ENCODE peak calls at places on chromosomes 12 and 14, in five cellular contexts. J is body of pancreas, U is MM.1S, P is pancreas, G is upper lobe of right lung. K is an unnamed sample.

GRCh38 chr12:100651694-100652093 is 78.2 kb downstream of the GAS2L3 start:
- DNase-seq in J (no peak), U (no peak), P (no peak), G (no peak), K (no peak)

GRCh38 chr14:63857467-63858030 is 4.7 kb downstream of the SYNE2 start:
- DNase-seq in J (no peak), U (no peak), P (no peak), G (no peak), K (no peak)

GRCh38 chr12:24562761-24563392 is 386.0 kb downstream of the BCAT1 start:
- DNase-seq in J (peak), U (peak), P (no peak), G (peak), K (peak)

GRCh38 chr12:6775185-6775770 is 3.0 kb downstream of the LAG3 start:
- DNase-seq in J (no peak), U (no peak), P (no peak), G (no peak), K (no peak)

GRCh38 chr12:102232446-102232845 is 34.8 kb upstream of the PMCH start:
- DNase-seq in J (no peak), U (no peak), P (no peak), G (no peak), K (no peak)

GRCh38 chr12:53727310-53728041 is at the start of gene CALCOCO1:
- DNase-seq in J (peak), U (peak), P (peak), G (peak), K (peak)

GRCh38 chr14:101200008-101200649 is 296.6 kb upstream of the RTL1 start:
- DNase-seq in J (no peak), U (no peak), P (no peak), G (no peak), K (no peak)

GRCh38 chr12:9325513-9325912 is 117.3 kb upstream of the PZP start:
- DNase-seq in J (no peak), U (no peak), P (no peak), G (no peak), K (no peak)

GRCh38 chr14:61940669-61941420 is 178.6 kb downstream of the SNAPC1 start:
- DNase-seq in J (no peak), U (no peak), P (no peak), G (no peak), K (no peak)

GRCh38 chr12:99450231-99450630 is 197.3 kb upstream of the GARIN6 start:
- DNase-seq in J (no peak), U (no peak), P (no peak), G (no peak), K (no peak)

GRCh38 chr12:88951860-88952483 is 371.7 kb upstream of the KITLG start:
- DNase-seq in J (no peak), U (no peak), P (no peak), G (no peak), K (no peak)

GRCh38 chr12:96427269-96427729 is 27.1 kb upstream of the CDK17 start:
- DNase-seq in J (peak), U (no peak), P (peak), G (no peak), K (no peak)

GRCh38 chr12:106871477-106871876 is 84.2 kb upstream of the TMEM263 start:
- DNase-seq in J (no peak), U (no peak), P (no peak), G (no peak), K (no peak)

GRCh38 chr12:66768293-66768692 is 89.4 kb upstream of the GRIP1 start:
- DNase-seq in J (no peak), U (no peak), P (no peak), G (no peak), K (no peak)

GRCh38 chr14:83867871-83868270 is 1662.1 kb upstream of the FLRT2 start:
- DNase-seq in J (no peak), U (no peak), P (no peak), G (no peak), K (no peak)

GRCh38 chr12:75526655-75527511 is 15.5 kb upstream of the KRR1 start:
- DNase-seq in J (no peak), U (peak), P (no peak), G (no peak), K (no peak)

GRCh38 chr12:114403044-114403689 is 2.8 kb downstream of the TBX5 start:
- DNase-seq in J (no peak), U (no peak), P (no peak), G (no peak), K (no peak)

GRCh38 chr12:8033153-8034044 is 883 bp downstream of the FOXJ2 start:
- DNase-seq in J (peak), U (peak), P (peak), G (no peak), K (no peak)

GRCh38 chr14:94388027-94388895 is at the start of gene SERPINA1:
- DNase-seq in J (peak), U (no peak), P (peak), G (peak), K (no peak)

GRCh38 chr12:104377507-104377812 is 73.9 kb downstream of the EID3 start:
- DNase-seq in J (no peak), U (no peak), P (no peak), G (no peak), K (no peak)

GRCh38 chr14:105456736-105457703 is 17.6 kb upstream of the CRIP2 start:
- DNase-seq in J (no peak), U (no peak), P (no peak), G (no peak), K (no peak)

GRCh38 chr12:87120440-87120839 is 864.2 kb upstream of the MGAT4C start:
- DNase-seq in J (no peak), U (no peak), P (no peak), G (no peak), K (no peak)

GRCh38 chr14:95533391-95533821 is 1.4 kb upstream of the GLRX5 start:
- DNase-seq in J (no peak), U (no peak), P (no peak), G (no peak), K (no peak)

GRCh38 chr12:115325858-115326257 is 641.9 kb upstream of the TBX3 start:
- DNase-seq in J (no peak), U (no peak), P (no peak), G (no peak), K (no peak)

GRCh38 chr14:38282941-38283340 is 27.0 kb upstream of the CLEC14A start:
- DNase-seq in J (no peak), U (no peak), P (no peak), G (no peak), K (no peak)

GRCh38 chr14:38278035-38278434 is 22.1 kb upstream of the CLEC14A start:
- DNase-seq in J (no peak), U (no peak), P (no peak), G (no peak), K (no peak)

GRCh38 chr14:38279556-38279955 is 23.7 kb upstream of the CLEC14A start:
- DNase-seq in J (no peak), U (no peak), P (no peak), G (no peak), K (no peak)
- H3K27ac ChIP-seq in J (no peak), U (no peak), P (no peak), G (no peak), K (no peak)

GRCh38 chr14:33280646-33281045 is 342.0 kb downstream of the NPAS3 start:
- DNase-seq in J (no peak), U (no peak), P (no peak), G (no peak), K (no peak)

GRCh38 chr14:33285902-33286700 is 347.4 kb downstream of the NPAS3 start:
- DNase-seq in J (no peak), U (no peak), P (no peak), G (no peak), K (no peak)

GRCh38 chr14:33282181-33282580 is 343.5 kb downstream of the NPAS3 start:
- DNase-seq in J (no peak), U (no peak), P (no peak), G (no peak), K (no peak)

GRCh38 chr14:33279865-33280264 is 341.2 kb downstream of the NPAS3 start:
- DNase-seq in J (no peak), U (no peak), P (no peak), G (no peak), K (no peak)

DNA sequence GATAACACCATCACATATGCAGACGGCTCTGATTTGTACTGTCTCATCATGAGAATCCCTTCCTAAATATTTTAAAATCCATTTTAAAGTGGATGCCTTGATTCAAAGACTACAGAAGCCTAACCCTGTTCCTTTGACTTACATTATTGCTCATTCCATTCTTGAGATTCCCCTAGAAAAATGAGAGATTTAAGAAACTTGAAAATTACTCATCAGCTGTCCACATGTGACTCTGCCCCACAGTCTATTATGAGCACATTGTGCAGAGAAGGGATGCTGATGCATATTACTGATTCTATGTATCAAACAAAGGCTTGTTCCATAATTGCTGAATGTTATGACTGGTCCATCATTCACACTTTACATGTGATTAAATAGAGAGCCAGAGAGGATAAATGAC is 344.1 kb downstream of the NPAS3 start:
- DNase-seq in J (no peak), U (no peak), P (no peak), G (no peak), K (no peak)
- H3K27ac ChIP-seq in J (no peak), U (no peak), P (no peak), G (no peak), K (no peak)

DNA sequence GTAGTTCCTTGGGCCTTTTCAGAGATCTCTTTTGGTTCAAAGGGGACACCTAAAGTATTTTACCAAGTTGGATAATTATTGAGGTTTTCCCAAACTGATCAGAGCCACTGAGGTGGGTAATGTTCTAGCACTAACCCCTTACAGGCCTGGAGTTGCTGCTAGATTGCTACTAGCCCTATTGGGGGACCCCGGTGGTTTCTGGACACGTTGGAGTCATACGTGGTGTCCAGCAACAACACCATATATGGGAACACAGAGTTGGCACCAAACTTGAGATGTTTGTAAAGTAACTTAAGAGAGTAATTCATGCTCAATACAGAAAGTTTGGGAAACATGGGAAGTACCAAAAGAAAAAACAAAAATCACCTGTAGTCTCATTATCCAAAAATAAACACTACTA is 594 bp downstream of the BBOF1 start:
- DNase-seq in J (no peak), U (no peak), P (no peak), G (no peak), K (no peak)
- H3K27ac ChIP-seq in J (peak), U (no peak), P (peak), G (peak), K (no peak)

GRCh38 chr12:123532021-123532420 is 1.5 kb downstream of the RILPL1 start:
- DNase-seq in J (peak), U (peak), P (no peak), G (no peak), K (no peak)
- H3K27ac ChIP-seq in J (no peak), U (no peak), P (no peak), G (no peak), K (peak)

GRCh38 chr14:37586783-37587428 is 8.1 kb downstream of the FOXA1 start:
- DNase-seq in J (no peak), U (no peak), P (no peak), G (no peak), K (no peak)
- H3K27ac ChIP-seq in J (no peak), U (no peak), P (no peak), G (peak), K (no peak)

K was measured in substantia nigra.